ENCODE peak calls at places on chromosomes 13 and 19, in four cellular contexts. U is GM12878, F is HepG2, I is K562. A is an unnamed sample.

GRCh38 chr13:67048084-67048792 is 181.9 kb downstream of the PCDH9 start:
- DNase-seq in U (no peak), F (no peak), I (peak), A (no peak)

GRCh38 chr13:43238341-43239083 is 215.1 kb downstream of the DNAJC15 start:
- DNase-seq in U (no peak), F (no peak), I (no peak), A (no peak)

GRCh38 chr19:1408300-1409203 is 1.2 kb downstream of the DAZAP1 start:
- DNase-seq in U (no peak), F (no peak), I (peak), A (no peak)

GRCh38 chr19:5621945-5622464 is 571 bp downstream of the SAFB2 start:
- DNase-seq in U (no peak), F (no peak), I (peak), A (peak)

GRCh38 chr13:80235131-80235530 is 105.8 kb downstream of the SPRY2 start:
- DNase-seq in U (no peak), F (no peak), I (no peak), A (no peak)

GRCh38 chr13:111117961-111118360 is 2.9 kb downstream of the ARHGEF7 start:
- DNase-seq in U (no peak), F (no peak), I (no peak), A (no peak)

GRCh38 chr13:111479412-111479811 is 159.0 kb downstream of the TEX29 start:
- DNase-seq in U (no peak), F (no peak), I (no peak), A (no peak)

GRCh38 chr19:8638078-8638619 is 7.7 kb downstream of the NFILZ start:
- DNase-seq in U (no peak), F (peak), I (no peak), A (no peak)

GRCh38 chr19:4320419-4320818 is 16.0 kb downstream of the FSD1 start:
- DNase-seq in U (no peak), F (no peak), I (no peak), A (no peak)

GRCh38 chr13:20525144-20525600 is 485 bp downstream of the CRYL1 start:
- DNase-seq in U (no peak), F (peak), I (no peak), A (peak)

GRCh38 chr19:2811735-2812413 is 7.8 kb upstream of the ZNF554 start:
- DNase-seq in U (no peak), F (no peak), I (no peak), A (no peak)

GRCh38 chr19:31214086-31214485 is 135.2 kb downstream of the TSHZ3 start:
- DNase-seq in U (no peak), F (no peak), I (peak), A (no peak)

GRCh38 chr13:28805193-28805819 is 14.8 kb upstream of the MTUS2 start:
- DNase-seq in U (no peak), F (no peak), I (peak), A (peak)

GRCh38 chr19:7483720-7484201 is 5.1 kb downstream of the PEX11G start:
- DNase-seq in U (no peak), F (no peak), I (no peak), A (no peak)

GRCh38 chr19:34661357-34661756 is 15.6 kb downstream of the SCGB2B2 start:
- DNase-seq in U (no peak), F (no peak), I (no peak), A (no peak)

GRCh38 chr13:21218351-21219043 is 42.0 kb downstream of the MRPL57 start:
- DNase-seq in U (peak), F (no peak), I (no peak), A (no peak)

GRCh38 chr19:13637664-13638063 is 126.7 kb upstream of the MRI1 start:
- DNase-seq in U (no peak), F (no peak), I (no peak), A (no peak)

GRCh38 chr13:71721117-71721516 is 145.9 kb downstream of the DACH1 start:
- DNase-seq in U (no peak), F (no peak), I (no peak), A (no peak)

GRCh38 chr13:28679628-28680027 is 20.7 kb downstream of the POMP start:
- DNase-seq in U (no peak), F (peak), I (no peak), A (no peak)

GRCh38 chr19:20038358-20039202 is 725 bp downstream of the ZNF682 start:
- DNase-seq in U (no peak), F (no peak), I (no peak), A (no peak)

GRCh38 chr19:16429066-16429758 is 42.6 kb downstream of the EPS15L1 start:
- DNase-seq in U (no peak), F (no peak), I (no peak), A (no peak)

GRCh38 chr19:4523306-4524110 is 5.2 kb upstream of the PLIN4 start:
- DNase-seq in U (no peak), F (peak), I (peak), A (peak)

GRCh38 chr13:110850840-110851239 is 64.0 kb downstream of the ANKRD10 start:
- DNase-seq in U (no peak), F (no peak), I (no peak), A (no peak)

GRCh38 chr19:52171321-52172169 is at the start of gene ZNF836:
- DNase-seq in U (peak), F (peak), I (peak), A (peak)

GRCh38 chr19:14614099-14614412 is 31.2 kb downstream of the CLEC17A start:
- DNase-seq in U (peak), F (no peak), I (peak), A (no peak)

GRCh38 chr19:6590458-6591319 is at the start of gene CD70:
- DNase-seq in U (peak), F (no peak), I (no peak), A (peak)

GRCh38 chr13:109642358-109642757 is 144.0 kb downstream of the IRS2 start:
- DNase-seq in U (no peak), F (no peak), I (no peak), A (no peak)

GRCh38 chr13:24081388-24081787 is 79.1 kb upstream of the SPATA13 start:
- DNase-seq in U (no peak), F (no peak), I (no peak), A (no peak)

GRCh38 chr13:20814224-20814910 is 40.6 kb upstream of the EEF1AKMT1 start:
- DNase-seq in U (no peak), F (no peak), I (no peak), A (no peak)

GRCh38 chr13:75129331-75129730 is 352.6 kb downstream of the TBC1D4 start:
- DNase-seq in U (no peak), F (no peak), I (no peak), A (no peak)

GRCh38 chr13:30698023-30698422 is 37.3 kb upstream of the ALOX5AP start:
- DNase-seq in U (no peak), F (no peak), I (no peak), A (no peak)

GRCh38 chr13:112999414-113000177 is 30.6 kb downstream of the MCF2L start:
- DNase-seq in U (no peak), F (no peak), I (no peak), A (no peak)

GRCh38 chr13:112998506-112999280 is 29.7 kb downstream of the MCF2L start:
- DNase-seq in U (no peak), F (no peak), I (no peak), A (no peak)

GRCh38 chr13:113001251-113002140 is 32.5 kb downstream of the MCF2L start:
- DNase-seq in U (no peak), F (peak), I (no peak), A (no peak)

GRCh38 chr13:113002206-113002821 is 33.3 kb downstream of the MCF2L start:
- DNase-seq in U (no peak), F (peak), I (peak), A (peak)

DNA sequence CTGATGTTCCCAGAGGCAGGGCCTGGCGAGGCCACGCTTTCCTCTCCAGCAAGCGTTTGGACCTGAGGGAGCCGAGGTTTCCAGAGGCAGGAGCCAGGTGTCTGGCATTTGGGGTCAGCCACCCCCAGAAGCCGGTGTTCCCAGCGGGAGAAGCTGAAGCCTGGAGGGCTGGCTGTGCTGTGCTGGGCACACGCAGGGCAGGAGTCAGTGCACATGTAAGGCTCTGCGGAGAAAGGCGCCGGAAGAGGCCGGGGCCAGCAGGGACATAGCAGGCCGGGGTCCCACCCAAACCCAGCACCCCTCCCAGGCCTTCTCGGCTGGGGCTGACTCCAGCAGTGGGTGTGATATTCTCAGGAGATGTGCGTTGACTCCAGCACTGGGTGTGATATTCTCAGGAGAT is 31.6 kb downstream of the MCF2L start:
- DNase-seq in U (no peak), F (no peak), I (no peak), A (no peak)
- H2AFZ ChIP-seq in U (no peak), F (no peak), I (no peak), A (no peak)

GRCh38 chr13:113129921-113130750 is 7.5 kb downstream of the F10 start:
- DNase-seq in U (no peak), F (no peak), I (no peak), A (no peak)
- TF ChIP-seq CEBPB in U (no peak), F (no peak), I (no peak), A (no peak)

GRCh38 chr19:46622118-46622446 is 2.8 kb downstream of the PTGIR start:
- DNase-seq in U (no peak), F (no peak), I (no peak), A (no peak)

GRCh38 chr19:46618670-46619231 is 6.1 kb downstream of the PTGIR start:
- DNase-seq in U (peak), F (no peak), I (no peak), A (no peak)

GRCh38 chr19:46620716-46621115 is 4.2 kb downstream of the PTGIR start:
- DNase-seq in U (no peak), F (no peak), I (no peak), A (no peak)

GRCh38 chr19:46621191-46622117 is 3.4 kb downstream of the PTGIR start:
- DNase-seq in U (no peak), F (no peak), I (no peak), A (no peak)

GRCh38 chr19:46620267-46620666 is 4.6 kb downstream of the PTGIR start:
- DNase-seq in U (no peak), F (no peak), I (no peak), A (no peak)
- TF ChIP-seq HDAC6 in U (no peak), F (no peak), I (no peak), A (no peak)

GRCh38 chr19:46818812-46819211 is 30.4 kb upstream of the SLC1A5 start:
- DNase-seq in U (no peak), F (peak), I (peak), A (no peak)

GRCh38 chr19:46823049-46823448 is 27.6 kb downstream of the AP2S1 start:
- DNase-seq in U (no peak), F (no peak), I (no peak), A (no peak)

GRCh38 chr19:46824887-46825730 is 25.5 kb downstream of the AP2S1 start:
- DNase-seq in U (no peak), F (no peak), I (no peak), A (no peak)

GRCh38 chr19:46825731-46826055 is 25.0 kb downstream of the AP2S1 start:
- DNase-seq in U (no peak), F (no peak), I (no peak), A (no peak)

GRCh38 chr19:46821512-46822359 is 28.9 kb downstream of the AP2S1 start:
- DNase-seq in U (no peak), F (no peak), I (no peak), A (no peak)
- H2AFZ ChIP-seq in U (peak), F (peak), I (peak), A (no peak)

GRCh38 chr19:17812099-17812498 is 9.2 kb downstream of the INSL3 start:
- DNase-seq in U (no peak), F (no peak), I (no peak), A (no peak)
- TF ChIP-seq CEBPB in U (no peak), F (no peak), I (no peak), A (no peak)

DNA sequence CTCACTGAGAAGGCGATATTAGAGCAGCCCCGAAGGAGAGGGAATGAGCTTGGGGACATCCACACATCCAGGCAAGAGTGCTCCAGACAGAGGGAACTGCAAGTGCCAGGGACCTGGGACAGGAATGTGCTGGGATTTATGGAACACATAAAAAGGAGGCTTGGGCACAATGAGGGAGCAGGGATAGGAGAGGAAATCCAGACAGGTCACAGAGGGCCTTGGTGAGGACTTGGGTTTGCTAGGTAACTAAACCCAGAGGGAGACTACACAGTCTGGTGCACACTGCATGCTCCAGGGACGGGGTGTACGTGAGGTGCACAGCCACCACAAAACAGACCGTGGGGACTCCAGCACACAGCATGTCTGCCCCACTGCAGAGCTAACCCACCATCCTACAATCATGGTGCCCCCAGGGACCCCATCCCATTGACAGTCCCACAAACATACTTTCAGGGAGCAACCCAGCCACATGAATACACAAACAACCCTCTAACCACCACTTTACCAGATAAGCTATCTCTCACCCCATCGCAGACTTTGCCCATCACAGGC is 5.6 kb upstream of the ZFP36 start:
- DNase-seq in U (no peak), F (no peak), I (no peak), A (no peak)
- TF ChIP-seq HDAC6 in U (no peak), F (no peak), I (no peak), A (no peak)

GRCh38 chr19:45380107-45380506 is 9.7 kb upstream of the ERCC2 start:
- DNase-seq in U (no peak), F (no peak), I (no peak), A (no peak)
- H2AFZ ChIP-seq in U (no peak), F (no peak), I (no peak), A (no peak)

A was measured in H1.